ENCODE peak calls at places on chromosomes 12 and 14, in eight cellular contexts. W is adipocyte, Q is A549, G is esophagus muscularis mucosa, R is breast epithelium, N is pancreas, B is GM23248, J is upper lobe of right lung. A is an unnamed sample.

GRCh38 chr12:47616440-47616839 is 89.4 kb downstream of the RPAP3 start:
- DNase-seq in W (no peak), Q (no peak), G (no peak), R (no peak), N (no peak), B (peak; percentile 20), J (no peak), A (no peak)

GRCh38 chr14:68690106-68690960 is 102.5 kb downstream of the ZFP36L1 start:
- DNase-seq in W (no peak), Q (no peak), G (no peak), R (no peak), N (no peak), B (peak; percentile 57), J (peak; percentile 27), A (no peak)

GRCh38 chr12:110600254-110600653 is 13.7 kb upstream of the TCTN1 start:
- DNase-seq in W (peak; percentile 91), Q (peak; percentile 77), G (no peak), R (no peak), N (no peak), B (peak; percentile 79), J (no peak), A (peak; percentile 44)

GRCh38 chr12:121673013-121673441 is 3.6 kb upstream of the MORN3 start:
- DNase-seq in W (peak; percentile 27), Q (no peak), G (no peak), R (peak; percentile 89), N (peak; percentile 87), B (peak; percentile 34), J (no peak), A (peak; percentile 24)

GRCh38 chr14:83260751-83261150 is 1727.1 kb upstream of the SEL1L start:
- DNase-seq in W (no peak), Q (no peak), G (no peak), R (no peak), N (no peak), B (no peak), J (no peak), A (no peak)

GRCh38 chr12:112686373-112686772 is 105.2 kb upstream of the RPH3A start:
- DNase-seq in W (peak; percentile 7), Q (peak; percentile 48), G (no peak), R (no peak), N (no peak), B (peak; percentile 19), J (no peak), A (no peak)

GRCh38 chr14:100532154-100532915 is 54.9 kb downstream of the BEGAIN start:
- DNase-seq in W (no peak), Q (no peak), G (peak; percentile 84), R (no peak), N (peak; percentile 80), B (no peak), J (peak; percentile 28), A (no peak)

GRCh38 chr14:92607702-92608429 is 94.3 kb downstream of the RIN3 start:
- DNase-seq in W (peak; percentile 79), Q (peak; percentile 79), G (no peak), R (no peak), N (no peak), B (peak; percentile 82), J (no peak), A (no peak)

GRCh38 chr12:110124184-110124995 is at the start of gene IFT81:
- DNase-seq in W (peak; percentile 99), Q (peak; percentile 96), G (peak; percentile 98), R (peak; percentile 95), N (peak; percentile 96), B (peak; percentile 97), J (peak; percentile 97), A (peak; percentile 97)

GRCh38 chr12:108304633-108305032 is 34.5 kb downstream of the CMKLR1 start:
- DNase-seq in W (no peak), Q (no peak), G (no peak), R (no peak), N (no peak), B (no peak), J (no peak), A (no peak)

GRCh38 chr14:103188691-103189480 is 65.6 kb downstream of the TNFAIP2 start:
- DNase-seq in W (peak; percentile 22), Q (peak; percentile 44), G (no peak), R (no peak), N (no peak), B (peak; percentile 59), J (peak; percentile 67), A (no peak)

GRCh38 chr12:73106296-73106695 is 834.1 kb downstream of the TRHDE start:
- DNase-seq in W (no peak), Q (no peak), G (no peak), R (no peak), N (no peak), B (no peak), J (no peak), A (no peak)

GRCh38 chr14:105646175-105646574 is 119.8 kb downstream of the TMEM121 start:
- DNase-seq in W (no peak), Q (no peak), G (no peak), R (no peak), N (no peak), B (no peak), J (no peak), A (no peak)

GRCh38 chr14:94562019-94562418 is 777 bp downstream of the SERPINA4 start:
- DNase-seq in W (no peak), Q (no peak), G (no peak), R (no peak), N (peak; percentile 10), B (no peak), J (peak; percentile 6), A (no peak)

GRCh38 chr14:21987937-21988336 is 314.3 kb upstream of the OR4E1 start:
- DNase-seq in W (peak; percentile 4), Q (peak; percentile 70), G (no peak), R (no peak), N (no peak), B (peak; percentile 57), J (no peak), A (peak; percentile 26)

GRCh38 chr14:21991130-21991529 is 317.5 kb upstream of the OR4E1 start:
- DNase-seq in W (no peak), Q (no peak), G (no peak), R (no peak), N (no peak), B (no peak), J (no peak), A (no peak)

GRCh38 chr14:21988413-21988812 is 314.8 kb upstream of the OR4E1 start:
- DNase-seq in W (no peak), Q (no peak), G (no peak), R (no peak), N (no peak), B (no peak), J (no peak), A (no peak)

GRCh38 chr14:21989090-21989489 is 315.5 kb upstream of the OR4E1 start:
- DNase-seq in W (no peak), Q (peak; percentile 29), G (no peak), R (no peak), N (no peak), B (no peak), J (no peak), A (no peak)

GRCh38 chr14:21990116-21990515 is 316.5 kb upstream of the OR4E1 start:
- DNase-seq in W (no peak), Q (peak; percentile 27), G (no peak), R (no peak), N (no peak), B (peak; percentile 20), J (no peak), A (no peak)
- H3K4me3 ChIP-seq in W (no peak overlapping the region), Q (no peak overlapping the region), G (no peak overlapping the region), R (no peak overlapping the region), N (no peak overlapping the region), B (no peak overlapping the region), J (no peak overlapping the region), A (no peak overlapping the region)

GRCh38 chr14:61466905-61467280 is 145.5 kb downstream of the PRKCH start:
- DNase-seq in W (no peak), Q (no peak), G (peak; percentile 24), R (no peak), N (no peak), B (no peak), J (no peak), A (no peak)
- H3K4me1 ChIP-seq in W (peaks cover 77% of the 10 kb centered on the region), Q (peaks cover 72% of the 10 kb centered on the region), G (peaks cover 49% of the 10 kb centered on the region), R (no peaks in the 10 kb centered on the region), N (no peaks in the 10 kb centered on the region), B (peaks cover 62% of the 10 kb centered on the region), J (peaks cover 45% of the 10 kb centered on the region), A (no peaks in the 10 kb centered on the region)

DNA sequence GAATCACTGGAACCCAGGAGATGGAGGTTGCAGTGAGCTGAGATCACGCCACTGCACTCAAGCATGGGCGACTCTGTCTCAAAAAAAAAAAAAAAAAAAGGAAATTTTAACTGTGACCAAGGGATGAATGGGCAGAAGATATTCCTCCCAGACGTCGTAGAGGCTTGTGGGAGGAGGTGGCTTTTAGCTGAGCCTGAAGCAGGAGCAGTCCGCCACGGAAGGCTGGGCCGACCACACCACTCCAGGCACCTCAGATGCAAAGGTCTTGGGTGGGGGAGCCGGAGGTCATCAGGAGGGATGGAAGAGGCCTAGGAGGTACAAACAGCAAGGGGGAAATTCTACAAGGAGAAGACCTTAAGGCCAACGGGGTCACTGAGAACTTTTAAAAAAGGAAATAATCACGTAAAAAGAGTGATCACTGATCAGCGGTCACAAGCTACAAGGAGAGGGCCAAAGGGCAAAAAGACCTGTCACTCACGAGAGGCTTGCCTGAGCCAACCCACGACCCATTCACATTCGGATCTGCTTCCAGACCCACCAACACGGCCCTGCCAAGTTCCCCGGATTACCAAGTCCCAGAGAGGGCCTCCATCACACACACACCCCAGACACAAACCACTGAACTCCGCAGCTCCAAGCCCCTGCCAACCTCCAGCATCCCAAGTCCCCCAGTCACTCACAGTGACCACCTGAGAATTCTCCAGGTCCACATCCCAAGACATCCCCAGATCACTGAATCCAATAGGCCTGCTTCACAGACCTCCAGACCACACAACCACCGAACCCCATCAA is 3.5 kb downstream of the ZNF605 start:
- DNase-seq in W (no peak), Q (no peak), G (no peak), R (no peak), N (no peak), B (no peak), J (no peak), A (no peak)
- H3K9me3 ChIP-seq in W (peaks cover 63% of the 10 kb centered on the region), Q (peaks cover 76% of the 10 kb centered on the region), G (peaks cover 30% of the 10 kb centered on the region), R (peaks cover 66% of the 10 kb centered on the region), N (no peaks in the 10 kb centered on the region), B (no peaks in the 10 kb centered on the region), J (peaks cover 20% of the 10 kb centered on the region), A (peaks cover 5% of the 10 kb centered on the region)

GRCh38 chr14:50985124-50985815 is 41.0 kb upstream of the PYGL start:
- DNase-seq in W (peak; percentile 21), Q (no peak), G (no peak), R (no peak), N (no peak), B (peak; percentile 42), J (no peak), A (peak; percentile 68)
- H3K4me3 ChIP-seq in W (peak overlapping the region; percentile 22), Q (no peak overlapping the region), G (no peak overlapping the region), R (no peak overlapping the region), N (no peak overlapping the region), B (no peak overlapping the region), J (no peak overlapping the region), A (peak overlapping the region; percentile 5)

GRCh38 chr14:53979141-53979673 is 22.6 kb upstream of the BMP4 start:
- DNase-seq in W (no peak), Q (peak; percentile 31), G (no peak), R (no peak), N (no peak), B (peak; percentile 30), J (no peak), A (peak; percentile 47)
- H3K4me1 ChIP-seq in W (peaks cover 17% of the 10 kb centered on the region), Q (peaks cover 19% of the 10 kb centered on the region), G (no peaks in the 10 kb centered on the region), R (no peaks in the 10 kb centered on the region), N (no peaks in the 10 kb centered on the region), B (no peaks in the 10 kb centered on the region), J (no peaks in the 10 kb centered on the region), A (peaks cover 14% of the 10 kb centered on the region)

A was measured in HAP-1.